ENCODE peak calls at places on chromosomes 5 and 9, in seven cellular contexts. V is testis, B is uterus, K is Peyer's patch, I is spleen, N is adrenal gland, D is GM12878. S is an unnamed sample.

GRCh38 chr9:130472184-130472705 is 27.5 kb downstream of the ASS1 start:
- DNase-seq in V (no peak), B (no peak), K (no peak), I (no peak), N (no peak), D (no peak), S (no peak)

GRCh38 chr9:105901514-105902109 is 207.3 kb downstream of the TMEM38B start:
- DNase-seq in V (peak), B (no peak), K (no peak), I (no peak), N (peak), D (no peak), S (no peak)

GRCh38 chr5:74639538-74640449 is 734 bp downstream of the ENC1 start:
- DNase-seq in V (peak), B (peak), K (no peak), I (no peak), N (peak), D (no peak), S (peak)

GRCh38 chr9:91945277-91946074 is 4.6 kb downstream of the ROR2 start:
- DNase-seq in V (peak), B (peak), K (no peak), I (no peak), N (peak), D (no peak), S (peak)

GRCh38 chr9:14677396-14677795 is 15.8 kb downstream of the ZDHHC21 start:
- DNase-seq in V (no peak), B (no peak), K (no peak), I (no peak), N (no peak), D (no peak), S (no peak)

GRCh38 chr5:168578506-168579205 is 512 bp downstream of the PANK3 start:
- DNase-seq in V (peak), B (no peak), K (no peak), I (no peak), N (peak), D (no peak), S (peak)

GRCh38 chr9:121282309-121283071 is 14.5 kb downstream of the GSN start:
- DNase-seq in V (peak), B (peak), K (no peak), I (no peak), N (peak), D (no peak), S (peak)

GRCh38 chr9:78354324-78354973 is 57.5 kb downstream of the PSAT1 start:
- DNase-seq in V (no peak), B (no peak), K (no peak), I (no peak), N (no peak), D (no peak), S (no peak)

GRCh38 chr5:176856746-176857145 is 42.4 kb downstream of the HK3 start:
- DNase-seq in V (no peak), B (no peak), K (no peak), I (no peak), N (no peak), D (no peak), S (no peak)

GRCh38 chr5:156230887-156231286 is 96.1 kb upstream of the SGCD start:
- DNase-seq in V (no peak), B (no peak), K (no peak), I (no peak), N (no peak), D (no peak), S (no peak)

GRCh38 chr9:38358390-38359296 is 33.9 kb upstream of the ALDH1B1 start:
- DNase-seq in V (no peak), B (no peak), K (no peak), I (no peak), N (no peak), D (no peak), S (peak)

GRCh38 chr9:70403166-70403565 is 11.3 kb downstream of the KLF9 start:
- DNase-seq in V (no peak), B (no peak), K (no peak), I (no peak), N (no peak), D (no peak), S (peak)

GRCh38 chr9:88583901-88584596 is 49.1 kb downstream of the NXNL2 start:
- DNase-seq in V (no peak), B (no peak), K (no peak), I (no peak), N (no peak), D (no peak), S (no peak)

GRCh38 chr5:115939059-115939458 is 23.2 kb upstream of the LVRN start:
- DNase-seq in V (no peak), B (no peak), K (no peak), I (no peak), N (no peak), D (no peak), S (no peak)

GRCh38 chr5:179311091-179311470 is 34.2 kb downstream of the ADAMTS2 start:
- DNase-seq in V (no peak), B (peak), K (no peak), I (peak), N (no peak), D (no peak), S (peak)

GRCh38 chr9:129069128-129069824 is 11.6 kb upstream of the DOLPP1 start:
- DNase-seq in V (peak), B (no peak), K (peak), I (peak), N (peak), D (no peak), S (peak)

GRCh38 chr5:152466079-152466745 is 61.1 kb upstream of the NMUR2 start:
- DNase-seq in V (no peak), B (no peak), K (no peak), I (no peak), N (no peak), D (no peak), S (no peak)

GRCh38 chr9:18658764-18659705 is 185.1 kb downstream of the ADAMTSL1 start:
- DNase-seq in V (no peak), B (no peak), K (no peak), I (no peak), N (no peak), D (no peak), S (no peak)

DNA sequence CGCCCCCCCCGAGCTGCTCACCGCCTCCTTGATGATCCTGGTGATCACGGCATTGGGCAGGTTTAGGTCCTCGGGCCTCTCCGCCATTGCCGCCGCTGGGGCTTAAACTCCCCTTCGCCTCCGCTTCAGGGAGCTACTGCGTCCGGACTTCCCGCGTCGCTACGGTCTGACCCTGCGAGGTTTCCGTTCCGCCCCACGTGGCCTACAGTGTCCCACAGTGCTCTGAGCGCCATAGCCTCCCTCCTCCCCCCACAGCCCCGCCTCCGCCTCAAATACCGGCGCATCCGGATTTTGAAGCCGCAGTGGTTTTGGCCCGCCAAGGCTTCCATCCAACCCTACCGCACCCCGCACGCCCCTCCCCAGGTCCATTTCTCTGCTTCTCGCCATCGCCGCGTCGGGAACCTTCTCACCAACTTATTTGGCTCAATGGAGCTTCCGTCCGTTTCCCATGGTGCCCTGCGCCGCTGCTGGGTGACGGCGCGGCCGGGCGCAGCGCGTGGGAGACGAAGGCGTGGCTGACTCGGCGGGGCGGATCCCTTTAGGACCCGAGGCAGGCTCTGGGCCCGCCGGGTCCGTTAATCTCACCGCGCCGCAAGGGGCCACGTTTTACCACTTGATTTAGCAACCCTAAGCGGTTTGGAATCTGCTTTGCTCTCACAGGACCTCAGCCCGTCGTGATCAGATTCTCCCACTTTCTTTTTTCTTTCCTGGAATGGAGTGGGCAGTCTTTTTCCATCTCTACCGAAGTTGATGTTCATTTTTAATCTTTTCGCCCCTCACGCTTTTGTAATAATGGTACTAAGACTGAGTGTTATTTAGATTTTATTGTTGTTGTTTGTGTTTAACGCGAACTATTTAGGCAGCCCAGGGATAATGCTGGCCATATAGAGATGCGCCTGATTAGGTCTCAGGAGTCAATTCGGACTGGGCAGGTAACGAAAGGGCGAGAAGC is at the start of the genes C9orf43 and POLE3:
- DNase-seq in V (peak), B (peak), K (peak), I (peak), N (peak), D (peak), S (peak)
- TF ChIP-seq POLR2A in V (peak), B (peak), K (peak), I (peak), N (peak), D (peak), S (peak)

GRCh38 chr9:97980918-97981827 is 2.0 kb upstream of the ANP32B start:
- DNase-seq in V (peak), B (peak), K (no peak), I (no peak), N (no peak), D (no peak), S (peak)
- TF ChIP-seq POLR2A in V (no peak), B (no peak), K (no peak), I (no peak), N (no peak), D (no peak), S (no peak)

DNA sequence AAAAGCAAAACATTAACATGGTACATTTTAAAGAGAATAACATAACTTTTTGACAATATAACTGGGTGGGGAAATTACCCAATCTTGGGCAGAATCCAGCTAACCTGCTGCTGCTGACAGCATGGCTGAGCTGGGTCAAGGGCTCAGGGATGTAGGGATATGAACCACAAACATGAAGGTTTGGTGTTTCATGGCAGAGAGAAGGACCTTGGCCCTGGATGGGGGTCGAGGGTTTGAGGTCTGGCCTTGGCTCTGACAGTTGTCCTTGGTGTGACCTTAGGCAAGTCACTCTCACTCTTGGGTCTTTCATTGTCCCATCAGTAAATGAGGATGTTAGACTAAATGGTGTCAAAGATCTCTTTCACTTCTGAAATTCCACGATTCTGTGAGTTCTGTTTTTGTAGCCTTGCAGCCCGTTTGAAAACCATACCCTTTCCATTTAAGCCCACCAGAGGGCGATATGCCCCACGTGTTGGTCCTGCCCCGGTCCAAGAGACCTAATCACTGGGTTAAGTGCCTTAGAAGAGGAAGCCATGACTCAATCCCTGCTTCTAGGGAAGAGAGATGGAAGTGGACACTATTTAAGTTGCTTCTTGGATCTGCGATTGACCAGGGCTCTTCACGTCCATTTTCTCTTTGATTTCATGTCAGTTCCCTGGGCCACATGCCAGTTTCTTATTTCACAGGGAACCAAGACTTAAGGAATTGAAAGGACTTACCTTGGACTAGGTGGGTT is 56.8 kb upstream of the TEX48 start:
- DNase-seq in V (peak), B (peak), K (peak), I (peak), N (peak), D (peak), S (peak)
- TF ChIP-seq POLR2A in V (no peak), B (no peak), K (no peak), I (no peak), N (no peak), D (no peak), S (no peak)

GRCh38 chr5:124746916-124747769 is 704 bp upstream of the ZNF608 start:
- DNase-seq in V (peak), B (peak), K (peak), I (peak), N (peak), D (peak), S (peak)
- TF ChIP-seq POLR2A in V (no peak), B (no peak), K (no peak), I (peak), N (peak), D (no peak), S (no peak)

GRCh38 chr5:128169369-128170017 is 85.9 kb downstream of the SLC12A2 start:
- DNase-seq in V (no peak), B (no peak), K (no peak), I (no peak), N (no peak), D (no peak), S (no peak)
- TF ChIP-seq POLR2A in V (no peak), B (no peak), K (no peak), I (no peak), N (no peak), D (no peak), S (no peak)

DNA sequence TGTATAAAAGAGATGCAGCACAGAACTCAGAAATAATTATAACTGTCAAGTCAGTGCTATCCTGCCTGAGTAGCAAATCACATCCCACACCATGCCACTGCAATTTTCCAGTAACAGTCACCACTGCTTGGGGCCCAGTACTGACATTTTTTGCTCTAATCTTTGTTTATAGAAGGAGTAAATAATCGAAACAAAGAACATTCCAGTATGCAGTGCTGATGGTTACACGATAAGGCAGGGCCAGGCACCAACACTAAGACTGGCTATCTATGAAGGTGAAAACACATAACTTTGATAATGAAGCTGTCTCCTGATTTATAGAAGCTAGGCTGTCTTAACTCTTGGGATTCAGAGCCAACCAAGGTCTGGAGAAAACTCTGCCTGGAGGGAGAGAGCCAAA is 365.3 kb downstream of the BNC2 start:
- DNase-seq in V (no peak), B (no peak), K (no peak), I (no peak), N (no peak), D (no peak), S (no peak)
- TF ChIP-seq POLR2A in V (no peak), B (no peak), K (no peak), I (no peak), N (no peak), D (no peak), S (no peak)